ENCODE peak calls at places on chromosome 15, in four cellular contexts. E, B, G and A are unnamed samples.

GRCh38 chr15:99421172-99421656 is 144.6 kb upstream of the MEF2A start:
- DNase-seq in E (no peak), B (no peak), G (peak), A (no peak)

GRCh38 chr15:51536965-51537574 is 85.5 kb downstream of the DMXL2 start:
- DNase-seq in E (peak), B (no peak), G (no peak), A (peak)

GRCh38 chr15:62734706-62735105 is 307.8 kb upstream of the TPM1 start:
- DNase-seq in E (no peak), B (no peak), G (no peak), A (no peak)

GRCh38 chr15:47811160-47811559 is 93.9 kb downstream of the SEMA6D start:
- DNase-seq in E (no peak), B (no peak), G (no peak), A (no peak)

GRCh38 chr15:57591822-57592367 is at the start of gene MYZAP:
- DNase-seq in E (peak), B (peak), G (peak), A (no peak)

GRCh38 chr15:42083605-42083908 is 10.8 kb downstream of the PLA2G4D start:
- DNase-seq in E (no peak), B (no peak), G (peak), A (no peak)

GRCh38 chr15:43370310-43370974 is 401 bp downstream of the ZSCAN29 start:
- DNase-seq in E (peak), B (no peak), G (peak), A (peak)

GRCh38 chr15:70039917-70040316 is 57.8 kb downstream of the TLE3 start:
- DNase-seq in E (no peak), B (no peak), G (no peak), A (no peak)

GRCh38 chr15:73338058-73338457 is 30.7 kb downstream of the HCN4 start:
- DNase-seq in E (no peak), B (no peak), G (no peak), A (no peak)

GRCh38 chr15:25051399-25052154 is 96.8 kb downstream of the SNRPN start:
- DNase-seq in E (no peak), B (no peak), G (no peak), A (no peak)

GRCh38 chr15:67433495-67434099 is 87.3 kb upstream of the C15orf61 start:
- DNase-seq in E (peak), B (peak), G (peak), A (peak)

GRCh38 chr15:88932271-88932874 is 19.2 kb upstream of the MFGE8 start:
- DNase-seq in E (no peak), B (no peak), G (no peak), A (no peak)

GRCh38 chr15:31360843-31361763 is 34.5 kb downstream of the KLF13 start:
- DNase-seq in E (no peak), B (peak), G (peak), A (no peak)

GRCh38 chr15:42547926-42548257 is 701 bp downstream of the LRRC57 start:
- DNase-seq in E (no peak), B (no peak), G (no peak), A (no peak)

GRCh38 chr15:32029862-32030781 is at the start of gene CHRNA7:
- DNase-seq in E (peak), B (peak), G (peak), A (peak)

GRCh38 chr15:81725590-81725989 is 320.2 kb downstream of the MEX3B start:
- DNase-seq in E (no peak), B (no peak), G (no peak), A (no peak)

GRCh38 chr15:67018451-67018850 is 47.0 kb upstream of the SMAD3 start:
- DNase-seq in E (no peak), B (no peak), G (no peak), A (no peak)

GRCh38 chr15:76150971-76151598 is 91.3 kb downstream of the TMEM266 start:
- DNase-seq in E (peak), B (peak), G (peak), A (peak)

GRCh38 chr15:98802187-98802586 is 153.8 kb downstream of the IGF1R start:
- DNase-seq in E (no peak), B (no peak), G (no peak), A (no peak)

GRCh38 chr15:38243278-38243677 is 9.4 kb upstream of the SPRED1 start:
- DNase-seq in E (no peak), B (no peak), G (no peak), A (no peak)